ENCODE peak calls at places on chromosomes 2 and 18, in six cellular contexts. One of them, this sample, is unnamed.

GRCh38 chr18:32019251-32019943 is 772 bp downstream of the RNF125 start:
- DNase-seq in T-helper 2 cell treated with Interferon-gamma antibody and Interleukin-4, amounts not matched to agents 5 μg/mL and 100 μg/mL, for 36 hours: peak; percentile 51
- DNase-seq in AG08395: peak; percentile 17
- DNase-seq in dorsolateral prefrontal cortex: peak; percentile 66
- DNase-seq in lower lobe of right lung: peak; percentile 65
- DNase-seq in WERI-Rb-1: peak; percentile 10
- DNase-seq in this sample: peak; percentile 54

GRCh38 chr2:11998218-11998617 is 251.8 kb downstream of the LPIN1 start:
- DNase-seq in WERI-Rb-1: no peak
- DNase-seq in lower lobe of right lung: no peak
- DNase-seq in T-helper 2 cell treated with Interferon-gamma antibody and Interleukin-4, amounts not matched to agents 5 μg/mL and 100 μg/mL, for 36 hours: no peak
- DNase-seq in AG08395: peak; percentile 54
- DNase-seq in dorsolateral prefrontal cortex: no peak
- DNase-seq in this sample: no peak

GRCh38 chr2:239466755-239467271 is 66.0 kb upstream of the HDAC4 start:
- DNase-seq in WERI-Rb-1: no peak
- DNase-seq in dorsolateral prefrontal cortex: no peak
- DNase-seq in lower lobe of right lung: no peak
- DNase-seq in AG08395: no peak
- DNase-seq in T-helper 2 cell treated with Interferon-gamma antibody and Interleukin-4, amounts not matched to agents 5 μg/mL and 100 μg/mL, for 36 hours: no peak
- DNase-seq in this sample: no peak

GRCh38 chr2:313991-314390 is 26.1 kb upstream of the ALKAL2 start:
- DNase-seq in lower lobe of right lung: no peak
- DNase-seq in dorsolateral prefrontal cortex: no peak
- DNase-seq in WERI-Rb-1: no peak
- DNase-seq in T-helper 2 cell treated with Interferon-gamma antibody and Interleukin-4, amounts not matched to agents 5 μg/mL and 100 μg/mL, for 36 hours: no peak
- DNase-seq in AG08395: no peak
- DNase-seq in this sample: no peak

GRCh38 chr2:47554311-47554905 is 151.5 kb downstream of the MSH2 start:
- DNase-seq in WERI-Rb-1: no peak
- DNase-seq in lower lobe of right lung: no peak
- DNase-seq in dorsolateral prefrontal cortex: no peak
- DNase-seq in AG08395: no peak
- DNase-seq in T-helper 2 cell treated with Interferon-gamma antibody and Interleukin-4, amounts not matched to agents 5 μg/mL and 100 μg/mL, for 36 hours: no peak
- DNase-seq in this sample: no peak

GRCh38 chr2:9118383-9118960 is 88.1 kb upstream of the ASAP2 start:
- DNase-seq in lower lobe of right lung: no peak
- DNase-seq in AG08395: no peak
- DNase-seq in dorsolateral prefrontal cortex: no peak
- DNase-seq in T-helper 2 cell treated with Interferon-gamma antibody and Interleukin-4, amounts not matched to agents 5 μg/mL and 100 μg/mL, for 36 hours: no peak
- DNase-seq in WERI-Rb-1: no peak
- DNase-seq in this sample: no peak

GRCh38 chr2:149094217-149095015 is 55.9 kb downstream of the LYPD6B start:
- DNase-seq in dorsolateral prefrontal cortex: no peak
- DNase-seq in WERI-Rb-1: no peak
- DNase-seq in AG08395: peak; percentile 84
- DNase-seq in T-helper 2 cell treated with Interferon-gamma antibody and Interleukin-4, amounts not matched to agents 5 μg/mL and 100 μg/mL, for 36 hours: no peak
- DNase-seq in lower lobe of right lung: no peak
- DNase-seq in this sample: no peak

GRCh38 chr2:127041259-127041970 is 65.5 kb downstream of the BIN1 start:
- DNase-seq in T-helper 2 cell treated with Interferon-gamma antibody and Interleukin-4, amounts not matched to agents 5 μg/mL and 100 μg/mL, for 36 hours: no peak
- DNase-seq in AG08395: no peak
- DNase-seq in dorsolateral prefrontal cortex: no peak
- DNase-seq in lower lobe of right lung: no peak
- DNase-seq in WERI-Rb-1: no peak
- DNase-seq in this sample: no peak

GRCh38 chr18:68448736-68449135 is 266.2 kb downstream of the TMX3 start:
- DNase-seq in lower lobe of right lung: no peak
- DNase-seq in T-helper 2 cell treated with Interferon-gamma antibody and Interleukin-4, amounts not matched to agents 5 μg/mL and 100 μg/mL, for 36 hours: no peak
- DNase-seq in AG08395: peak; percentile 46
- DNase-seq in WERI-Rb-1: no peak
- DNase-seq in dorsolateral prefrontal cortex: no peak
- DNase-seq in this sample: no peak

GRCh38 chr2:20501974-20502373 is 55.1 kb downstream of the RHOB start:
- DNase-seq in lower lobe of right lung: no peak
- DNase-seq in AG08395: peak; percentile 76
- DNase-seq in WERI-Rb-1: no peak
- DNase-seq in dorsolateral prefrontal cortex: no peak
- DNase-seq in T-helper 2 cell treated with Interferon-gamma antibody and Interleukin-4, amounts not matched to agents 5 μg/mL and 100 μg/mL, for 36 hours: no peak
- DNase-seq in this sample: no peak

GRCh38 chr2:53535234-53535867 is 232.3 kb upstream of the CHAC2 start:
- DNase-seq in dorsolateral prefrontal cortex: no peak
- DNase-seq in T-helper 2 cell treated with Interferon-gamma antibody and Interleukin-4, amounts not matched to agents 5 μg/mL and 100 μg/mL, for 36 hours: no peak
- DNase-seq in lower lobe of right lung: no peak
- DNase-seq in AG08395: no peak
- DNase-seq in WERI-Rb-1: no peak
- DNase-seq in this sample: no peak

GRCh38 chr18:10530852-10531251 is 5.0 kb downstream of the NAPG start:
- DNase-seq in dorsolateral prefrontal cortex: no peak
- DNase-seq in WERI-Rb-1: no peak
- DNase-seq in lower lobe of right lung: no peak
- DNase-seq in AG08395: no peak
- DNase-seq in T-helper 2 cell treated with Interferon-gamma antibody and Interleukin-4, amounts not matched to agents 5 μg/mL and 100 μg/mL, for 36 hours: no peak
- DNase-seq in this sample: peak; percentile 21